ENCODE peak calls at places on chromosomes 4 and X, in five cellular contexts. F is lower lobe of right lung, X is tibial nerve, U is heart right ventricle, B is AG04450. R is an unnamed sample.

GRCh38 chr4:127525585-127525984 is 107.2 kb upstream of the INTU start:
- DNase-seq in F (no peak), X (no peak), U (no peak), B (no peak), R (no peak)

GRCh38 chrX:47540754-47541538 is 20.1 kb upstream of the ARAF start:
- DNase-seq in F (peak; percentile 68), X (peak; percentile 70), U (peak; percentile 39), B (peak; percentile 76), R (peak; percentile 74)

GRCh38 chr4:9704551-9705332 is 76.7 kb upstream of the DRD5 start:
- DNase-seq in F (no peak), X (no peak), U (no peak), B (no peak), R (no peak)

GRCh38 chr4:149986916-149987315 is 91.3 kb upstream of the DCLK2 start:
- DNase-seq in F (no peak), X (no peak), U (no peak), B (no peak), R (no peak)

GRCh38 chrX:17549005-17549685 is 174.1 kb downstream of the NHS start:
- DNase-seq in F (no peak), X (no peak), U (no peak), B (no peak), R (no peak)

GRCh38 chr4:71404049-71404448 is 65.2 kb downstream of the SLC4A4 start:
- DNase-seq in F (no peak), X (no peak), U (no peak), B (no peak), R (no peak)

GRCh38 chr4:40196724-40197281 is at the start of gene RHOH:
- DNase-seq in F (no peak), X (no peak), U (no peak), B (no peak), R (no peak)

GRCh38 chr4:68271851-68272756 is 26.6 kb upstream of the TMPRSS11B start:
- DNase-seq in F (no peak), X (peak; percentile 12), U (no peak), B (peak; percentile 30), R (no peak)

GRCh38 chrX:17788439-17788838 is 51.1 kb downstream of the SCML1 start:
- DNase-seq in F (peak; percentile 47), X (peak; percentile 14), U (peak; percentile 19), B (no peak), R (no peak)

GRCh38 chr4:91113130-91113706 is 986.0 kb downstream of the CCSER1 start:
- DNase-seq in F (no peak), X (no peak), U (no peak), B (no peak), R (no peak)

GRCh38 chrX:108019382-108019857 is 25.4 kb upstream of the VSIG1 start:
- DNase-seq in F (no peak), X (no peak), U (no peak), B (no peak), R (no peak)

GRCh38 chrX:108025954-108026616 is 18.8 kb upstream of the VSIG1 start:
- DNase-seq in F (no peak), X (no peak), U (no peak), B (no peak), R (no peak)

GRCh38 chrX:108018659-108019381 is 26.0 kb upstream of the VSIG1 start:
- DNase-seq in F (no peak), X (no peak), U (no peak), B (no peak), R (no peak)

GRCh38 chrX:108022491-108023089 is 22.3 kb upstream of the VSIG1 start:
- DNase-seq in F (no peak), X (no peak), U (no peak), B (no peak), R (no peak)

GRCh38 chrX:108020631-108021030 is 24.2 kb upstream of the VSIG1 start:
- DNase-seq in F (no peak), X (no peak), U (no peak), B (no peak), R (no peak)
- TF ChIP-seq CTCF in F (peak; percentile 41), X (peak; percentile 22), U (peak; percentile 54), B (peak; percentile 49), R (peak; percentile 55)

GRCh38 chrX:112818114-112819012 is 22.3 kb downstream of the AMOT start:
- DNase-seq in F (no peak), X (no peak), U (no peak), B (no peak), R (no peak)
- H3K4me3 ChIP-seq in F (no peak overlapping the region), X (no peak overlapping the region), U (no peak overlapping the region), B (no peak overlapping the region), R (no peak overlapping the region)

DNA sequence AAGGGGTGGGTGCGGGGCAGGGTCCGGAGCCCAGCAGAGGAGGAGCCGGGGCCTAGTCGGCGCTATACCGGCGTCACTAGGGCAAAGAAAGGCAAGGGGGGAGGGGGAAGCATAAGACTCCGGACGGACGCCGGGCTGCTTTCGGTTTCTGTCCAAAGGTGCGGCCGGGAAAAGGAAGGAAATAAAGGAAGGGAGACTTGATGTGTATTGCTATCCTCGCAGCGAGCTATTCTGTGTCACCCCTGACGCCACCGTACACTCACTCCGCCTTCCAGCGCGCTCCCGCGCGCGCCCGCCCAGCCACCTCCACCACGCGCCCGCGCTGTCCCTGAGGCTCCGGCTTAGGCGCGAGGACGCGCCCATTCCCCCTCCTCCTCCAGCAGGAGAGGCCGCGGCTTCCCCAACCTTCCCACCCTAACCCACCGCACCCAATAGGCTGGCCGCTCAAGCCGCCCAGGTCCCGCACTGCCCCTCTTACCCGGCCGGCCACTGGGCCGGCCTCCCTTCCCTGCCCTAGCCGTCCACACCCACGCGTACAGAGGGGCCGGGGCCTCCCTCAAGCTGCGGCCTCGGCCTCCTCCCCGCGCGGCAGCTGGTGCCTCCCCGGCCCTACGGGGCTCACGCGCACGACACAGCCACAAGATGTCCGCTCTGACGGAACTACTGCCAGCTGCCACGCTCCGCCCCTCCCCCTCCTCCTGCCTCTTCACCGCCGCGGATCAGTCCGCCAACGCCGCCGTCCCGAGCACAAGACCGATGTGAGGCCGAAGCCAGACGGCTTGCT is at the start of gene UBE2D3:
- DNase-seq in F (peak; percentile 96), X (peak; percentile 93), U (peak; percentile 94), B (peak; percentile 95), R (peak; percentile 86)
- TF ChIP-seq CTCF in F (peak; percentile 14), X (no peak), U (peak; percentile 38), B (no peak), R (peak; percentile 15)

GRCh38 chr4:16893141-16893571 is 5.3 kb downstream of the LDB2 start:
- DNase-seq in F (no peak), X (no peak), U (no peak), B (no peak), R (no peak)
- H3K4me3 ChIP-seq in F (peak overlapping the region; percentile 58), X (peak overlapping the region; percentile 36), U (peak overlapping the region; percentile 64), B (peak overlapping the region; percentile 29), R (no peak overlapping the region)

GRCh38 chrX:119008122-119008744 is 33.8 kb downstream of the LONRF3 start:
- DNase-seq in F (no peak), X (no peak), U (peak; percentile 15), B (no peak), R (no peak)
- TF ChIP-seq CTCF in F (peak; percentile 42), X (peak; percentile 67), U (peak; percentile 67), B (peak; percentile 70), R (peak; percentile 66)

GRCh38 chr4:125368161-125368560 is 53.4 kb downstream of the FAT4 start:
- DNase-seq in F (no peak), X (no peak), U (no peak), B (peak; percentile 16), R (peak; percentile 37)
- H3K4me3 ChIP-seq in F (peak overlapping the region; percentile 31), X (peak overlapping the region; percentile 40), U (peak overlapping the region; percentile 40), B (peak overlapping the region; percentile 17), R (no peak overlapping the region)

DNA sequence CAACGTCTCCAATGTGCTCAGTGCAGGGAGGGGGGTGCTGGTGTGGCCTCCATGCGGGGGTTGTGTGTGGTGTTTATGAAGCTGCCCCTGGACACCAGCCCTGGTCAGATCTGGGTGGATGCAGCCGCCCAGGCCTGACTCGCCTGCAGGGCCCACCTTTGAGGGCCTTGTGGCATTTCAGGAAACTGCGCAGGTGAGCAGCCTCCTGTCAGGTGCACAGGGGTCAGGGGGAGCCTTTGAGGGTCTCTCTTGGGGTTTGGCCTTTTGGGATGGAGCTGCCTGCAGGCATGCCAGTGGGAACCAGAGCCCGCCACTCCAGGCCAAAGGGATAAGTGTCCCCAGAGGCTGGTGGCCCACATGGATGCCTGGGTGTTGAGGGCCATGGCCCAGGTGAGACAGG is 45.4 kb downstream of the ADRA2C start:
- DNase-seq in F (peak; percentile 41), X (no peak), U (no peak), B (no peak), R (no peak)
- TF ChIP-seq CTCF in F (no peak), X (no peak), U (no peak), B (no peak), R (no peak)

DNA sequence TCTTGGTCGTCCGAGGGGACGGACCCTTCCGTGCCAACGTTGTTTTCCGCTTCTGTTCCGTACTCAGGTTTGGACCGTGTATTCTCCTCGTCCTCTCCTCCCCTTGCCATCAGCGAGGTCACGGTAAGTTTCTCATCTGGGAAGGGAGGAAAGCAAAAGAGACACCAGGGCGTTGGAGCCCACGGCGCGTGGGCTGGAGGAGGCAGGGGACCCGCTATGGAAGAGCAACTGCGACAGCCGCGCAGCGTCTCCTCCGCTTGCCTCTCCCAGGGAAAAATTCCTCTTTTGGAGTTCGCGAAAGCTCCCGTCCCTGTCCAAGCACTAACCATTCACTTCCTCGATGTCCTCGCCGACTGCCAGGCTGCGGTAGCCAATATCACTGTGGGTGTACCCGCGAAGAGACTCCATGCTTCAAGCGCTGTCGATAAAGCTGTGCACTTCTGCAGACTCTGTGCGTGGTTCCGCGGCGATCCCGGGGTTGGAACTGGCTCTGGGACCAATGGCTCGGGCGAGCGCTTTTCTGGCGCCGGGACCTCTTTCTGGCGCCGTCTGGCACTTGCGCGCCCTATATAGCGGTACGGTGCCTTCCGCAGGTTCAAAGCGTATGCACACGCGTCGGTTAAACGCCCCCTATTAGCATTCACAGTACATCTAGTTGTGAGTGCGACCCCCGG is at the start of gene ESX1:
- DNase-seq in F (no peak), X (no peak), U (no peak), B (no peak), R (no peak)
- H3K4me3 ChIP-seq in F (no peak within 1 kb of the TSS), X (peak within 1 kb of the TSS; percentile 31), U (peak within 1 kb of the TSS; percentile 22), B (no peak within 1 kb of the TSS), R (peak within 1 kb of the TSS; percentile 10)

GRCh38 chrX:28042826-28043564 is 61.7 kb upstream of the DCAF8L1 start:
- DNase-seq in F (no peak), X (no peak), U (no peak), B (no peak), R (no peak)
- TF ChIP-seq CTCF in F (no peak), X (no peak), U (no peak), B (no peak), R (no peak)

GRCh38 chr4:38804654-38805295 is at the start of gene TLR1:
- DNase-seq in F (no peak), X (no peak), U (no peak), B (no peak), R (no peak)
- H3K4me3 ChIP-seq in F (peak within 1 kb of the TSS; percentile 51), X (peak within 1 kb of the TSS; percentile 42), U (peak within 1 kb of the TSS; percentile 45), B (no peak within 1 kb of the TSS), R (no peak within 1 kb of the TSS)

R was measured in retinal pigment epithelial cell.